ENCODE peak calls at places on chromosome 20, in seven cellular contexts. Z, Y, A, T, L, J and B are unnamed samples.
A peak's percentile ranks its signal among the peaks of the same experiment; 100 is the strongest.

GRCh38 chr20:50546729-50547314 is 36.6 kb downstream of the PTPN1 start:
- ATAC-seq in Z (peak; percentile 36), Y (peak; percentile 62), A (peak; percentile 67), T (no peak), L (no peak), J (peak; percentile 68), B (peak; percentile 89)

GRCh38 chr20:51128198-51128597 is 105.3 kb upstream of the KCNG1 start:
- ATAC-seq in Z (no peak), Y (no peak), A (peak; percentile 47), T (no peak), L (no peak), J (peak; percentile 56), B (peak; percentile 85)

GRCh38 chr20:63663332-63664066 is 5.4 kb downstream of the RTEL1 start:
- ATAC-seq in Z (no peak), Y (no peak), A (no peak), T (no peak), L (no peak), J (no peak), B (no peak)

GRCh38 chr20:6008254-6008653 is 45.6 kb downstream of the LRRN4 start:
- ATAC-seq in Z (no peak), Y (no peak), A (no peak), T (no peak), L (peak; percentile 67), J (no peak), B (no peak)

GRCh38 chr20:43959079-43959919 is 44.6 kb downstream of the TOX2 start:
- ATAC-seq in Z (peak; percentile 65), Y (peak; percentile 63), A (peak; percentile 80), T (no peak), L (no peak), J (peak; percentile 81), B (no peak)

GRCh38 chr20:44495802-44496481 is 20.3 kb downstream of the TTPAL start:
- ATAC-seq in Z (peak; percentile 55), Y (no peak), A (peak; percentile 54), T (no peak), L (no peak), J (peak; percentile 36), B (peak; percentile 62)

GRCh38 chr20:57048027-57048869 is 218.2 kb downstream of the BMP7 start:
- ATAC-seq in Z (no peak), Y (no peak), A (no peak), T (no peak), L (no peak), J (no peak), B (no peak)

GRCh38 chr20:1623501-1624250 is 3.9 kb upstream of the SIRPB1 start:
- ATAC-seq in Z (no peak), Y (no peak), A (no peak), T (no peak), L (no peak), J (no peak), B (peak; percentile 57)

GRCh38 chr20:48937674-48938073 is 16.2 kb downstream of the ARFGEF2 start:
- ATAC-seq in Z (no peak), Y (peak; percentile 26), A (no peak), T (no peak), L (no peak), J (no peak), B (no peak)

GRCh38 chr20:20362774-20363435 is 5.0 kb upstream of the INSM1 start:
- ATAC-seq in Z (no peak), Y (no peak), A (no peak), T (no peak), L (no peak), J (no peak), B (no peak)

GRCh38 chr20:41362748-41363140 is 3.9 kb downstream of the EMILIN3 start:
- ATAC-seq in Z (no peak), Y (no peak), A (no peak), T (no peak), L (no peak), J (no peak), B (no peak)